ENCODE peak calls at places on chromosome 12, in five cellular contexts. V is kidney tubule cell; G is NCI-H1417; O is Peyer's patch; R is activated CD4-positive, alpha-beta T cell treated with anti-CD3 and anti-CD28 coated beads, Interleukin-2, amount 50 U/mL, for 1 hour. B is an unnamed sample.

GRCh38 chr12:45907955-45908354 is 82.4 kb downstream of the SCAF11 start:
- DNase-seq in V (no peak), R (no peak), O (no peak), G (no peak), B (no peak)

GRCh38 chr12:111430418-111431353 is 25.0 kb downstream of the SH2B3 start:
- DNase-seq in R (peak; percentile 70), G (no peak), O (peak; percentile 50), V (no peak), B (no peak)

GRCh38 chr12:32031109-32031508 is 71.9 kb downstream of the RESF1 start:
- DNase-seq in R (no peak), G (no peak), O (no peak), V (no peak), B (no peak)

GRCh38 chr12:109847166-109847700 is 14.0 kb upstream of the TRPV4 start:
- DNase-seq in R (no peak), G (no peak), V (no peak), O (no peak), B (no peak)

GRCh38 chr12:32847287-32847686 is 49.3 kb downstream of the PKP2 start:
- DNase-seq in G (no peak), O (no peak), V (no peak), R (no peak), B (no peak)

GRCh38 chr12:116076399-116076798 is 201.1 kb downstream of the MED13L start:
- DNase-seq in G (no peak), R (no peak), V (no peak), O (no peak), B (no peak)

GRCh38 chr12:122471324-122472226 is 29.2 kb downstream of the ZCCHC8 start:
- DNase-seq in R (peak; percentile 10), G (peak; percentile 72), O (no peak), V (peak; percentile 71), B (peak; percentile 83)

GRCh38 chr12:9758119-9758518 is 2.6 kb downstream of the CD69 start:
- DNase-seq in V (no peak), O (no peak), R (no peak), G (no peak), B (no peak)

GRCh38 chr12:45343269-45344051 is 127.6 kb downstream of the ANO6 start:
- DNase-seq in O (no peak), G (no peak), R (no peak), V (peak; percentile 68), B (peak; percentile 32)

GRCh38 chr12:42698213-42698612 is 108.7 kb upstream of the PRICKLE1 start:
- DNase-seq in R (no peak), V (peak; percentile 34), G (no peak), O (no peak), B (no peak)

GRCh38 chr12:86349196-86349595 is 93.0 kb upstream of the MGAT4C start:
- DNase-seq in R (no peak), G (no peak), O (no peak), V (no peak), B (no peak)

GRCh38 chr12:109247831-109248654 is 61.0 kb downstream of the FOXN4 start:
- DNase-seq in G (peak; percentile 12), V (peak; percentile 12), R (no peak), O (peak; percentile 81), B (no peak)

GRCh38 chr12:3536096-3536875 is 45.3 kb downstream of the PRMT8 start:
- DNase-seq in V (no peak), O (no peak), R (no peak), G (no peak), B (no peak)

GRCh38 chr12:1606021-1606622 is 11.7 kb upstream of the FBXL14 start:
- DNase-seq in V (peak; percentile 93), G (peak; percentile 79), R (peak; percentile 47), O (peak; percentile 87), B (peak; percentile 82)

GRCh38 chr12:71671816-71672215 is 7.7 kb downstream of the THAP2 start:
- DNase-seq in R (no peak), G (peak; percentile 30), V (no peak), O (no peak), B (no peak)

GRCh38 chr12:34595749-34596733 is 573.7 kb downstream of the ALG10 start:
- DNase-seq in R (no peak), G (no peak), O (peak; percentile 21), V (no peak), B (no peak)

GRCh38 chr12:57090456-57090855 is 1.5 kb downstream of the NAB2 start:
- DNase-seq in O (no peak), V (no peak), G (no peak), R (no peak), B (no peak)

GRCh38 chr12:19988918-19989317 is 379.4 kb upstream of the PDE3A start:
- DNase-seq in R (no peak), O (no peak), G (no peak), V (no peak), B (no peak)

GRCh38 chr12:21475552-21475951 is 25.9 kb downstream of the RECQL start:
- DNase-seq in R (no peak), G (no peak), O (no peak), V (no peak), B (no peak)

GRCh38 chr12:98698603-98699463 is 53.7 kb downstream of the APAF1 start:
- DNase-seq in R (peak; percentile 20), V (peak; percentile 71), O (peak; percentile 55), G (peak; percentile 82), B (peak; percentile 72)

GRCh38 chr12:9831720-9832119 is 4.4 kb downstream of the KLRF1 start:
- DNase-seq in G (no peak), O (no peak), R (no peak), V (no peak), B (no peak)

GRCh38 chr12:55637467-55637866 is 775 bp downstream of the OR10P1 start:
- DNase-seq in V (no peak), G (no peak), R (peak; percentile 16), O (no peak), B (no peak)

GRCh38 chr12:20757-21156 is 45.8 kb upstream of the IQSEC3 start:
- DNase-seq in O (no peak), R (no peak), G (no peak), V (peak; percentile 0), B (no peak)

GRCh38 chr12:4417471-4417870 is 28.1 kb downstream of the FGF6 start:
- DNase-seq in R (no peak), V (no peak), G (no peak), O (no peak), B (no peak)

GRCh38 chr12:92046557-92046956 is 99.1 kb downstream of the BTG1 start:
- DNase-seq in O (no peak), R (no peak), V (no peak), G (no peak), B (no peak)

GRCh38 chr12:115872919-115873357 is 404.6 kb downstream of the MED13L start:
- DNase-seq in V (peak; percentile 47), G (peak; percentile 56), R (no peak), O (no peak), B (no peak)

B was measured in astrocyte of the spinal cord.